ENCODE peak calls at places on chromosomes 4 and X, in four cellular contexts. M is activated CD8-positive, alpha-beta T cell treated with anti-CD3 and anti-CD28 coated beads, Interleukin-2, amount 10 ng/mL, durations not matched to agents 7 days and 5 days; Q is CD4-positive, CD25-positive, alpha-beta regulatory T cell; W is brain microvascular endothelial cell. T is an unnamed sample.

GRCh38 chr4:150782311-150782710 is 200.4 kb downstream of the MAB21L2 start:
- DNase-seq in M (no peak), Q (no peak), W (peak; percentile 53), T (no peak)

GRCh38 chrX:87299563-87300160 is 217.9 kb upstream of the KLHL4 start:
- DNase-seq in M (no peak), Q (peak; percentile 26), W (no peak), T (peak; percentile 14)

GRCh38 chr4:168634276-168634802 is 137.5 kb downstream of the PALLD start:
- DNase-seq in M (no peak), Q (no peak), W (peak; percentile 97), T (peak; percentile 74)

GRCh38 chrX:129041319-129041718 is 482.0 kb downstream of the SMARCA1 start:
- DNase-seq in M (no peak), Q (no peak), W (no peak), T (no peak)

GRCh38 chr4:30860983-30861382 is 140.8 kb downstream of the PCDH7 start:
- DNase-seq in M (no peak), Q (no peak), W (no peak), T (no peak)

GRCh38 chrX:10620121-10620699 is at the start of gene MID1:
- DNase-seq in M (peak; percentile 21), Q (peak; percentile 10), W (peak; percentile 80), T (peak; percentile 43)

GRCh38 chr4:25861951-25862410 is 807 bp downstream of the SEL1L3 start:
- DNase-seq in M (peak; percentile 62), Q (peak; percentile 69), W (no peak), T (no peak)

GRCh38 chr4:7911044-7911578 is 28.6 kb downstream of the AFAP1 start:
- DNase-seq in M (no peak), Q (no peak), W (peak; percentile 89), T (no peak)

GRCh38 chr4:109977854-109978501 is 65.3 kb downstream of the EGF start:
- DNase-seq in M (no peak), Q (peak; percentile 13), W (peak; percentile 64), T (peak; percentile 14)

GRCh38 chr4:76061977-76062376 is 12.5 kb upstream of the ART3 start:
- DNase-seq in M (no peak), Q (no peak), W (no peak), T (no peak)

GRCh38 chr4:23582671-23583070 is 307.2 kb downstream of the PPARGC1A start:
- DNase-seq in M (no peak), Q (no peak), W (no peak), T (no peak)

GRCh38 chr4:127622923-127623754 is 9.6 kb upstream of the INTU start:
- DNase-seq in M (no peak), Q (no peak), W (peak; percentile 29), T (no peak)

GRCh38 chrX:37423864-37424569 is 74.9 kb downstream of the PRRG1 start:
- DNase-seq in M (no peak), Q (no peak), W (peak; percentile 40), T (no peak)

GRCh38 chr4:112448211-112448745 is 67.7 kb downstream of the NEUROG2 start:
- DNase-seq in M (no peak), Q (no peak), W (no peak), T (no peak)

GRCh38 chr4:38804654-38805295 is at the start of gene TLR1:
- DNase-seq in M (peak; percentile 32), Q (peak; percentile 89), W (peak; percentile 14), T (peak; percentile 41)

GRCh38 chr4:174828845-174829701 is at the start of gene GLRA3:
- DNase-seq in M (peak; percentile 39), Q (peak; percentile 15), W (peak; percentile 54), T (peak; percentile 40)

GRCh38 chrX:129654652-129655546 is at the start of gene APLN:
- DNase-seq in M (peak; percentile 26), Q (peak; percentile 12), W (no peak), T (no peak)

GRCh38 chr4:54090804-54091623 is 8.9 kb upstream of the GSX2 start:
- DNase-seq in M (no peak), Q (peak; percentile 38), W (no peak), T (no peak)